ENCODE peak calls at places on chromosomes 12 and 14, in four cellular contexts. One of them, this sample, is unnamed.

GRCh38 chr14:33551963-33552362 is 398.9 kb downstream of the EGLN3 start:
- DNase-seq in HCT116: no peak
- DNase-seq in HepG2: no peak
- DNase-seq in A549: no peak
- DNase-seq in this sample: no peak

GRCh38 chr12:87217486-87217885 is 811.7 kb downstream of the C12orf50 start:
- DNase-seq in HCT116: no peak
- DNase-seq in HepG2: no peak
- DNase-seq in A549: no peak
- DNase-seq in this sample: no peak

GRCh38 chr12:99027491-99027890 is 382.4 kb downstream of the APAF1 start:
- DNase-seq in HCT116: no peak
- DNase-seq in HepG2: no peak
- DNase-seq in A549: peak
- DNase-seq in this sample: no peak

GRCh38 chr14:76891436-76891835 is 65.2 kb downstream of the LRRC74A start:
- DNase-seq in HCT116: no peak
- DNase-seq in HepG2: no peak
- DNase-seq in A549: no peak
- DNase-seq in this sample: no peak

GRCh38 chr12:6943387-6943718 is 263 bp upstream of the RNU7-1 start:
- DNase-seq in HCT116: peak
- DNase-seq in HepG2: peak
- DNase-seq in A549: peak
- DNase-seq in this sample: peak

GRCh38 chr12:113063396-113064350 is 7.1 kb downstream of the DTX1 start:
- DNase-seq in HCT116: no peak
- DNase-seq in HepG2: no peak
- DNase-seq in A549: no peak
- DNase-seq in this sample: no peak

GRCh38 chr14:99664636-99665273 is 19.3 kb upstream of the CYP46A1 start:
- DNase-seq in HCT116: no peak
- DNase-seq in HepG2: peak
- DNase-seq in A549: no peak
- DNase-seq in this sample: no peak

GRCh38 chr14:79583738-79584405 is 627.4 kb downstream of the DIO2 start:
- DNase-seq in HCT116: no peak
- DNase-seq in HepG2: no peak
- DNase-seq in A549: peak
- DNase-seq in this sample: no peak

GRCh38 chr12:55703288-55703687 is 4.4 kb downstream of the ITGA7 start:
- DNase-seq in HCT116: no peak
- DNase-seq in HepG2: no peak
- DNase-seq in A549: no peak
- DNase-seq in this sample: no peak

GRCh38 chr14:95495538-95496025 is 20.9 kb downstream of the SYNE3 start:
- DNase-seq in HCT116: no peak
- DNase-seq in HepG2: no peak
- DNase-seq in A549: no peak
- DNase-seq in this sample: no peak

GRCh38 chr12:14989790-14990189 is 16.9 kb downstream of the PDE6H start:
- DNase-seq in HCT116: no peak
- DNase-seq in HepG2: no peak
- DNase-seq in A549: no peak
- DNase-seq in this sample: no peak

GRCh38 chr12:78931466-78931990 is 67.0 kb downstream of the SYT1 start:
- DNase-seq in HCT116: no peak
- DNase-seq in HepG2: no peak
- DNase-seq in A549: no peak
- DNase-seq in this sample: no peak

GRCh38 chr14:36553650-36554260 is 28.7 kb downstream of the NKX2-8 start:
- DNase-seq in HCT116: peak
- DNase-seq in HepG2: peak
- DNase-seq in A549: peak
- DNase-seq in this sample: peak

GRCh38 chr14:65054471-65055085 is 47.7 kb downstream of the MAX start:
- DNase-seq in HCT116: no peak
- DNase-seq in HepG2: no peak
- DNase-seq in A549: no peak
- DNase-seq in this sample: no peak

GRCh38 chr14:90758028-90758889 is 58.0 kb downstream of the TTC7B start:
- DNase-seq in HCT116: peak
- DNase-seq in HepG2: peak
- DNase-seq in A549: peak
- DNase-seq in this sample: peak

GRCh38 chr14:52012635-52013034 is 23.3 kb downstream of the RTRAF start:
- DNase-seq in HCT116: no peak
- DNase-seq in HepG2: no peak
- DNase-seq in A549: no peak
- DNase-seq in this sample: no peak

GRCh38 chr12:43551971-43552559 is at the start of gene ADAMTS20:
- DNase-seq in HCT116: no peak
- DNase-seq in HepG2: no peak
- DNase-seq in A549: no peak
- DNase-seq in this sample: no peak

GRCh38 chr14:68449565-68450295 is 343.1 kb downstream of the ZFP36L1 start:
- DNase-seq in HCT116: no peak
- DNase-seq in HepG2: no peak
- DNase-seq in A549: no peak
- DNase-seq in this sample: no peak

GRCh38 chr14:99603471-99603933 is 505 bp downstream of the CCDC85C start:
- DNase-seq in HCT116: no peak
- DNase-seq in HepG2: no peak
- DNase-seq in A549: peak
- DNase-seq in this sample: no peak

GRCh38 chr14:95314609-95315008 is 5.1 kb downstream of the CLMN start:
- DNase-seq in HCT116: no peak
- DNase-seq in HepG2: no peak
- DNase-seq in A549: peak
- DNase-seq in this sample: no peak

GRCh38 chr14:84584526-84584925 is 945.4 kb upstream of the FLRT2 start:
- DNase-seq in HCT116: no peak
- DNase-seq in HepG2: no peak
- DNase-seq in A549: no peak
- DNase-seq in this sample: no peak

GRCh38 chr12:78959556-78959955 is 95.0 kb downstream of the SYT1 start:
- DNase-seq in HCT116: no peak
- DNase-seq in HepG2: no peak
- DNase-seq in A549: no peak
- DNase-seq in this sample: no peak

GRCh38 chr12:124401563-124402180 is 106.8 kb downstream of the RFLNA start:
- DNase-seq in HCT116: no peak
- DNase-seq in HepG2: no peak
- DNase-seq in A549: no peak
- DNase-seq in this sample: no peak

GRCh38 chr12:50197297-50197727 is 30.1 kb upstream of the CERS5 start:
- DNase-seq in HCT116: no peak
- DNase-seq in HepG2: no peak
- DNase-seq in A549: no peak
- DNase-seq in this sample: no peak

GRCh38 chr12:98763656-98764055 is 118.6 kb downstream of the APAF1 start:
- DNase-seq in HCT116: no peak
- DNase-seq in HepG2: no peak
- DNase-seq in A549: no peak
- DNase-seq in this sample: no peak

GRCh38 chr14:54901380-54902142 is 1.1 kb downstream of the GCH1 start:
- DNase-seq in HCT116: no peak
- DNase-seq in HepG2: no peak
- DNase-seq in A549: peak
- DNase-seq in this sample: no peak

GRCh38 chr12:114747156-114747555 is 63.2 kb upstream of the TBX3 start:
- DNase-seq in HCT116: no peak
- DNase-seq in HepG2: no peak
- DNase-seq in A549: no peak
- DNase-seq in this sample: no peak

GRCh38 chr12:19643635-19644034 is 204.3 kb downstream of the AEBP2 start:
- DNase-seq in HCT116: peak
- DNase-seq in HepG2: peak
- DNase-seq in A549: peak
- DNase-seq in this sample: no peak

GRCh38 chr12:40002178-40003169 is 103.4 kb downstream of the SLC2A13 start:
- DNase-seq in HCT116: no peak
- DNase-seq in HepG2: peak
- DNase-seq in A549: peak
- DNase-seq in this sample: no peak

GRCh38 chr12:93325855-93326254 is 51.9 kb upstream of the NUDT4 start:
- DNase-seq in HCT116: no peak
- DNase-seq in HepG2: no peak
- DNase-seq in A549: no peak
- DNase-seq in this sample: no peak

GRCh38 chr14:69044965-69045555 is 66.0 kb upstream of the ACTN1 start:
- DNase-seq in HCT116: no peak
- DNase-seq in HepG2: no peak
- DNase-seq in A549: no peak
- DNase-seq in this sample: no peak

GRCh38 chr14:95519699-95520098 is 3.2 kb upstream of the SYNE3 start:
- DNase-seq in HCT116: peak
- DNase-seq in HepG2: no peak
- DNase-seq in A549: no peak
- DNase-seq in this sample: no peak

DNA sequence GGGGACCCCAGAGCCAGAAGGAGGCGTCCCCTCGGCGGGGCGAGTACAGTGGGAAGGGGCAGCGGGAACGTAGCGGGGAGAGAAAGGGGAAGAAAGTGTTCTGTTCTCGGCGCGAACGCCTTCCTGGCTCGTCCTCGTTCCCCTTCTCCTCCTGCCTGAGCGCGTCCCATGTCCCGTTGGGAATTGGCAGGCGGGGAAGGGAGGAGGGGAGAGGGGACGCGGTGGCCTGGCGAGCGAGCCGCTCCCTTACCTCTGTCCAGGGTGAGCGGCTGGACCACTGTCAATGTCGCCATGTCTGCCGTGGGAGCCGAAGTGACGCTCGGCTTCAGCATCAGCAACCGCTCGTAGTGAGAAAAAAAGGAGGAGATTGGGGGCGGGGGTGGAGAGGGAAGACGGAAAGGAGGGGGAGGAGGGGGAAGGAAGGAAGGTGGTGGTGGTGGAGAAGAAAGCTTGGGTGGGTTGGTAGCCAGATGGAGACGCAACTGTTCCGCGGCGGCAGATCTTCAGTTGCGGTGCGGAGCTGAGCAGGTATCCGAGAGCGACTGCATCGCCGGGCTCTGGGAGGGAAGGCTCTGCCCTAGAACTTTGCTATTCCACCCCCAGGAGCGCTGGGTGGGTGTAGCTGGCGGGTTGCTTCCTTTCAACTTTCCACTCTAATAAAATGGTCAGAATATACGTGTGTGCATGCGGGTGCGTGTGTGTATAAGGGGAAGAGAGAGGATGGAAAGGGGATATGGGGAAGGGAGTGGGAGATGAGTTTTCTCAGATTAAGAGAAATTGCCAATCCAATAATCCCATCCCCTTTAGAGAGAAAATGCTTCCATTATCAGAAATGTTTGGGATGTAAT is at the start of gene LIN7A:
- DNase-seq in HCT116: no peak
- DNase-seq in HepG2: peak
- DNase-seq in A549: peak
- DNase-seq in this sample: no peak
- TF ChIP-seq REST in HCT116: no peak
- TF ChIP-seq REST in HepG2: peak
- TF ChIP-seq REST in A549: no peak
- TF ChIP-seq REST in this sample: peak

DNA sequence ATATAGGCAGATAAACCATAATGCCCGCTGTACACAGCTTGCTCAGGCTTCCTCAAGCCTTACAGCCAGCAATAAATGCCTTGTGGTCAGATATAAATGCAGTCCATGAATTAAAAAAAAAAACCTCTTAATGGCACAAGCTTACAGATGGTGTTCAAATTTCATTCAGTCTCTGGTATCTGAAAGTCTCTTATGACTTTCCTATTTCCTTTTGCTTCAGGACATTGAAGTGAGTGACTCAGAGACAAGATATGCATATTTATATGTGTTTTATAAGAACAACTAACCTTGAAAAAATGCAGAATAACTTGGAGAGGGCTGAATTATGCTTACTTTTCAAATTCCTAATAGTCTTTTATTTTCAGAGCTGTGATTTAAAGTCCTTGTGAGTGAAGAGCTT is 426.9 kb upstream of the MIS18BP1 start:
- DNase-seq in HCT116: peak
- DNase-seq in HepG2: no peak
- DNase-seq in A549: peak
- DNase-seq in this sample: no peak
- TF ChIP-seq REST in HCT116: no peak
- TF ChIP-seq REST in HepG2: no peak
- TF ChIP-seq REST in A549: no peak
- TF ChIP-seq REST in this sample: no peak

GRCh38 chr12:32120419-32120818 is 13.8 kb downstream of the BICD1 start:
- DNase-seq in HCT116: no peak
- DNase-seq in HepG2: no peak
- DNase-seq in A549: no peak
- DNase-seq in this sample: no peak
- TF ChIP-seq REST in HCT116: no peak
- TF ChIP-seq REST in HepG2: no peak
- TF ChIP-seq REST in A549: no peak
- TF ChIP-seq REST in this sample: no peak

DNA sequence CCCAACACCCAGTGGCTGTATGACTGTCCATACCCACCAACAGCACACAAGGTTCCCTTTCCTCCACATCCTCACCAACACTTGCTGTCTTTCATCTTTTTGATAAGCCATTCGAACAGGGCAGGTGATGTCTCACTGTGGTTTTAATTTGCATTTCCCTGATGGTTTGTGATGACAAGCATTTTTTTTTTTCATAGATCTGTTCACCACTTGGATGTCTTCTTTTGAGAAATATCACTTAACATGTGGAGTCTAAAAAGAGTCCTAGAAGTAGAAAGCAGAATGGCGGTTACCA is 198.1 kb upstream of the DIO3 start:
- DNase-seq in HCT116: no peak
- DNase-seq in HepG2: no peak
- DNase-seq in A549: no peak
- DNase-seq in this sample: no peak
- TF ChIP-seq REST in HCT116: no peak
- TF ChIP-seq REST in HepG2: no peak
- TF ChIP-seq REST in A549: no peak
- TF ChIP-seq REST in this sample: no peak